ENCODE peak calls at places on chromosomes 13 and 19, in seven cellular contexts. W is esophagus squamous epithelium; U is A549; J is body of pancreas; C is tibial nerve; M is uterus; I is CD8-positive, alpha-beta T cell. G is an unnamed sample.

GRCh38 chr13:33318744-33319143 is 33.2 kb upstream of the STARD13 start:
- DNase-seq in C (no peak), I (no peak), M (no peak), U (no peak), J (no peak), W (no peak), G (no peak)

GRCh38 chr13:74867460-74867859 is 614.5 kb downstream of the TBC1D4 start:
- DNase-seq in U (no peak), C (no peak), J (no peak), M (no peak), W (no peak), I (no peak), G (no peak)

GRCh38 chr19:40191836-40192646 is 815 bp downstream of the MAP3K10 start:
- DNase-seq in W (no peak), I (no peak), U (peak; percentile 70), M (peak; percentile 35), J (peak; percentile 36), C (no peak), G (no peak)

GRCh38 chr19:16339361-16339725 is 14.7 kb downstream of the KLF2 start:
- DNase-seq in I (no peak), M (no peak), U (no peak), C (no peak), W (no peak), J (no peak), G (no peak)

GRCh38 chr13:71339736-71340135 is 527.3 kb downstream of the DACH1 start:
- DNase-seq in J (no peak), W (no peak), I (no peak), M (no peak), U (no peak), C (no peak), G (no peak)

GRCh38 chr19:7738023-7738422 is 6.1 kb upstream of the CLEC4G start:
- DNase-seq in C (no peak), I (no peak), M (no peak), J (no peak), W (no peak), U (no peak), G (no peak)

GRCh38 chr19:6677924-6678689 is 8.1 kb upstream of the TNFSF14 start:
- DNase-seq in J (no peak), W (no peak), I (peak; percentile 37), C (no peak), U (no peak), M (no peak), G (no peak)

GRCh38 chr13:47549219-47549752 is 451.8 kb downstream of the SUCLA2 start:
- DNase-seq in C (no peak), J (no peak), M (no peak), W (no peak), U (no peak), I (no peak), G (no peak)

GRCh38 chr13:20685042-20685441 is 18.5 kb upstream of the IL17D start:
- DNase-seq in M (no peak), W (no peak), J (no peak), I (no peak), C (no peak), U (no peak), G (no peak)

GRCh38 chr19:4157164-4157563 is 3.7 kb downstream of the CREB3L3 start:
- DNase-seq in I (no peak), U (no peak), W (no peak), M (no peak), J (no peak), C (no peak), G (no peak)

GRCh38 chr19:43560687-43561086 is 14.6 kb downstream of the XRCC1 start:
- DNase-seq in W (no peak), I (no peak), C (no peak), U (peak; percentile 62), M (no peak), J (no peak), G (no peak)

GRCh38 chr19:29535432-29535831 is 9.6 kb downstream of the VSTM2B start:
- DNase-seq in W (no peak), U (no peak), I (no peak), M (no peak), J (no peak), C (no peak), G (no peak)
- H3K27ac ChIP-seq in W (no peak overlapping the region), U (no peak overlapping the region), I (no peak overlapping the region), M (no peak overlapping the region), J (no peak overlapping the region), C (no peak overlapping the region), G (no peak overlapping the region)

GRCh38 chr13:26759156-26759906 is 1.3 kb downstream of the GPR12 start:
- DNase-seq in W (no peak), U (no peak), C (no peak), I (no peak), M (no peak), J (no peak), G (no peak)

GRCh38 chr13:26760835-26761582 is 423 bp upstream of the GPR12 start:
- DNase-seq in W (no peak), M (no peak), J (no peak), C (no peak), U (no peak), I (no peak), G (no peak)

GRCh38 chr13:26758496-26759155 is 2.0 kb downstream of the GPR12 start:
- DNase-seq in I (no peak), C (no peak), M (no peak), W (no peak), U (no peak), J (no peak), G (no peak)

DNA sequence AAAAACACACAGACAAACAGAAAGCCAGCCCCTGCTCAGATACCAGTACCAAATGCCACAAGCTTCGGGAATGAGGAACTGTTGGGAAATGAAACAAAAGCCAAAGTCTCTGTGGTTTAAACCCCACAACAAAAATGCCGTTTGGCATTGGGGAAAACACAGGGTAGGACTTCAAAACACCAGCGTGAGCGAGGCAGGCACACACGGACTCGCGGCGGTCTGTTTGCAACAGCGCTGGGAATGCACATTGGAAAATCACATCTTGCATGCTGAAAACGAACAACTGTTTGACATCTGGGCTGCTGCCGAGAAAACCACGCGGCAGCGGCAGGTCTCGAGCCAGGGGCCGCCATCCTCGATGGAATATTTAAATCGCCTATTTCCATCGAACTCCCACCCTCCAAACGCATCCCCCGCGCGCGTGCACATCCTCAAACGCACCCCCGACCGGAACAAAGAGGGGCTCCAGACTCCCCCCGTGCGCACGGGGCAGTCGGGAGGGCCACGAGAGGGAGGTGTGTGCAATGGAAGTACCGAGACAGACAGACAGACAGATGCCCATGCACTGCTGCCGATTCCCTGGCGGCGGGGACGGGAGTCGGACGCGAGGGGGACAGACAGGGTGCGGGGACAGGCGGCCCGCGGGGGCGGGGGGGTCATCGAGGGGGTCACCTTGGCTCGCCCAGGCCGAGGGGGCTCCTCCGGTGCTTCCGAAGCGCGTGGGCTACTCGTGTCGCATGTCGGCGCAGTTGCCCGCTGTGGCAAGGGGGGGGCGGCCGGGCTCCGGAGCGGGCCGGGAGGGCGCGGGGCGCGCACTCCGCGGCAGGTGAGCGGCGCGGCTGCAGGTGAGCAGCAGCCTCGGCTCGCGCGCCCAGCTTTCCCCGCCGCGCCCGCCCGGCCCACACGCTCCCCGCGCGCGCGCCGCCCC is at the start of gene GPR12:
- DNase-seq in C (no peak), J (no peak), W (no peak), I (no peak), U (no peak), M (no peak), G (no peak)
- H3K4me3 ChIP-seq in C (peak within 1 kb of the TSS; percentile 33), J (no peak within 1 kb of the TSS), W (peak within 1 kb of the TSS; percentile 61), I (peak within 1 kb of the TSS; percentile 43), U (peak within 1 kb of the TSS; percentile 23), M (peak within 1 kb of the TSS; percentile 7), G (peak within 1 kb of the TSS; percentile 44)

DNA sequence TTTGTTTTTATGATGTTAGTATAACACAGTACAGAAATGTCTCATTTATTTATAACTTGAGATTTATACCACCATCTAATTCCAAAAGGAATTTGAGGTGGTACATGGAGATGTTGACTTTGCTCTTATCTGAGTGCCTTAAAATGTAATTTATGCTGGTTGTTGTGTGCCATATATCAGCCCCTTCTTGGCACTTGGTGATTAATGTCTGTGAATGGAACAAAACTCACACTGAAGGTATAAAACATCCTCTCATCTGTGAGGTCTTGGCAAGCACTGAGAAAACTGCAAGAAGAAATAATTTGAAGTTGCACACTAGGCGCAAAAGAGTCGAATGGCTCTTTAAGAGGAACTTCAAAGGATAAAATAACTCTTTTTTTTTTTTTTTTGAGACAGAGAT is 240.4 kb downstream of the B3GLCT start:
- DNase-seq in M (no peak), W (no peak), J (no peak), U (no peak), C (no peak), I (no peak), G (no peak)
- H3K9me3 ChIP-seq in M (no peaks in the 10 kb centered on the region), W (no peaks in the 10 kb centered on the region), J (no peaks in the 10 kb centered on the region), U (no peaks in the 10 kb centered on the region), C (no peaks in the 10 kb centered on the region), I (no peaks in the 10 kb centered on the region), G (no peaks in the 10 kb centered on the region)

GRCh38 chr13:41356788-41357187 is 45.7 kb downstream of the NAA16 start:
- DNase-seq in I (peak; percentile 21), W (no peak), C (no peak), U (no peak), M (no peak), J (no peak), G (no peak)
- H3K27ac ChIP-seq in I (peak overlapping the region; percentile 61), W (peak overlapping the region; percentile 12), C (no peak overlapping the region), U (no peak overlapping the region), M (no peak overlapping the region), J (no peak overlapping the region), G (no peak overlapping the region)

DNA sequence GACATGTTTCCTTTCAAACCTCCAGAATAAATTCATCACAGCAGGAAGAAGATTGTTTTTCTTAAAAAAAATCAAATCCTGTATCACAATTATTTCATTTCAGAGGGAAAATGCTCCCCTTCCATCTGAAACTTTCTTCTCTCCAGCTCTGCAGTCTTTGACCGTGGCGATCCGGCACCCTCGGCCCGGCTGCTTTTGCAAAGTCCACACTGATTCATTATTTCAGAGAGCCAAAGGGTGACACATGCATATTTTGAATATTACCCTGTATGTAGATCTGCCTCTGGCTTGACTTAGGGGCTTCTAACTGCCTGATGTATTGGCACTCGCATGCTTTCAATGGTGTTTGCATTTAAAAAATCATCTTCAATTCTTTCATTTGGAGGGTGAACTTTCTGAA is 222.7 kb upstream of the MAB21L1 start:
- DNase-seq in U (no peak), M (no peak), W (no peak), I (no peak), C (no peak), J (no peak), G (no peak)
- H3K4me3 ChIP-seq in U (no peak overlapping the region), M (no peak overlapping the region), W (peak overlapping the region; percentile 38), I (no peak overlapping the region), C (no peak overlapping the region), J (no peak overlapping the region), G (no peak overlapping the region)

G was measured in iPS DF 6.9.